ENCODE peak calls at places on chromosomes 4 and X, in seven cellular contexts. U is aorta, K is A549, H is substantia nigra, X is pancreas, B is esophagus squamous epithelium, Y is lung. L is an unnamed sample.
A peak's percentile ranks its signal among the peaks of the same experiment; 100 is the strongest.

GRCh38 chrX:154366666-154367055 is 7.8 kb downstream of the FLNA start:
- DNase-seq in U (no peak), K (no peak), H (peak; percentile 50), X (no peak), B (no peak), Y (no peak), L (no peak)

GRCh38 chrX:43973249-43973672 is at the start of gene NDP:
- DNase-seq in U (peak; percentile 63), K (no peak), H (no peak), X (no peak), B (no peak), Y (no peak), L (no peak)

GRCh38 chrX:69312141-69312670 is 147.0 kb upstream of the PJA1 start:
- DNase-seq in U (no peak), K (no peak), H (no peak), X (no peak), B (no peak), Y (no peak), L (peak; percentile 41)

GRCh38 chr4:14434483-14434882 is 567.8 kb upstream of the CPEB2 start:
- DNase-seq in U (no peak), K (no peak), H (no peak), X (no peak), B (no peak), Y (no peak), L (no peak)

GRCh38 chr4:41321216-41321945 is 64.7 kb downstream of the UCHL1 start:
- DNase-seq in U (no peak), K (no peak), H (no peak), X (no peak), B (no peak), Y (no peak), L (no peak)

GRCh38 chr4:98564847-98565246 is 93.6 kb downstream of the TSPAN5 start:
- DNase-seq in U (no peak), K (no peak), H (peak; percentile 33), X (no peak), B (no peak), Y (no peak), L (no peak)

GRCh38 chrX:134721766-134722532 is 63.7 kb upstream of the PLAC1 start:
- DNase-seq in U (no peak), K (no peak), H (no peak), X (no peak), B (no peak), Y (no peak), L (no peak)

GRCh38 chr4:38734886-38735285 is 47.9 kb downstream of the TLR10 start:
- DNase-seq in U (no peak), K (no peak), H (no peak), X (no peak), B (no peak), Y (no peak), L (no peak)

GRCh38 chrX:23187819-23188218 is 146.8 kb upstream of the PTCHD1 start:
- DNase-seq in U (no peak), K (no peak), H (no peak), X (no peak), B (no peak), Y (no peak), L (no peak)

GRCh38 chr4:175784986-175785525 is 27.0 kb downstream of the GPM6A start:
- DNase-seq in U (no peak), K (no peak), H (no peak), X (no peak), B (no peak), Y (no peak), L (no peak)

GRCh38 chr4:153560918-153561317 is 94.8 kb downstream of the TMEM131L start:
- DNase-seq in U (no peak), K (no peak), H (no peak), X (no peak), B (no peak), Y (no peak), L (no peak)

GRCh38 chr4:131091896-131092295 is 1995.9 kb downstream of the C4orf33 start:
- DNase-seq in U (no peak), K (peak; percentile 45), H (no peak), X (no peak), B (no peak), Y (no peak), L (no peak)

GRCh38 chr4:48380583-48381167 is 39.3 kb downstream of the SLAIN2 start:
- DNase-seq in U (no peak), K (no peak), H (no peak), X (no peak), B (no peak), Y (no peak), L (no peak)

GRCh38 chr4:2961411-2962098 is 1.7 kb downstream of the NOP14 start:
- DNase-seq in U (no peak), K (no peak), H (no peak), X (no peak), B (no peak), Y (no peak), L (no peak)

DNA sequence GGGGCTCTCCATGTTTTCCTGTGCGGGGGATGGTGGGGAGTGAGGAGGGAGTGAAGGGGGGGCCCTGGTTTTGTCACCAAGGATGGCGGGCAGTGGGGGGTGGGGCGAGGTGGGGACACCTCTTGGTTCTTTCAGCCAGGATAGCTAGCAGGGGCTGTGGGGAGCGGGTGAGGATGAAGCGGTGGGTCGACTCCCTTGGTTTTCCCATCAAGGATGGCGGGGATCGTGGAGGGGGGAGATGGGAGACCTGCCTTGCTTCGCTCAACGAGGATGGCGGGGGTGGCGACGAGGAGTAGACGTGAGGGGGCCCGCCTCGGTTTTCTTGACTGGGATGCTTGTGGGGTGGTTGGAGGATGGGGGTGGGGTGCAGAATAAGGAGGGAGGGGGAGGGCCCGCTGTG is 633 bp downstream of the FHL1 start:
- DNase-seq in U (peak; percentile 75), K (no peak), H (no peak), X (no peak), B (no peak), Y (no peak), L (peak; percentile 35)
- H3K27ac ChIP-seq in U (peak overlapping the region; percentile 98), K (peak overlapping the region; percentile 87), H (no peak overlapping the region), X (no peak overlapping the region), B (peak overlapping the region; percentile 90), Y (peak overlapping the region; percentile 98), L (peak overlapping the region; percentile 93)

GRCh38 chr4:53981066-53981465 is 83.3 kb downstream of the CHIC2 start:
- DNase-seq in U (no peak), K (no peak), H (no peak), X (no peak), B (no peak), Y (no peak), L (no peak)

GRCh38 chr4:53987761-53988171 is 76.6 kb downstream of the CHIC2 start:
- DNase-seq in U (no peak), K (peak; percentile 3), H (no peak), X (no peak), B (no peak), Y (no peak), L (no peak)

GRCh38 chr4:53990641-53991040 is 73.8 kb downstream of the CHIC2 start:
- DNase-seq in U (no peak), K (no peak), H (no peak), X (no peak), B (no peak), Y (no peak), L (no peak)

GRCh38 chr4:53981573-53981972 is 82.8 kb downstream of the CHIC2 start:
- DNase-seq in U (no peak), K (no peak), H (no peak), X (no peak), B (no peak), Y (no peak), L (no peak)

GRCh38 chr4:53986062-53986461 is 78.3 kb downstream of the CHIC2 start:
- DNase-seq in U (no peak), K (no peak), H (no peak), X (no peak), B (no peak), Y (no peak), L (no peak)
- H3K27ac ChIP-seq in U (no peak overlapping the region), K (no peak overlapping the region), H (no peak overlapping the region), X (no peak overlapping the region), B (no peak overlapping the region), Y (no peak overlapping the region), L (no peak overlapping the region)

DNA sequence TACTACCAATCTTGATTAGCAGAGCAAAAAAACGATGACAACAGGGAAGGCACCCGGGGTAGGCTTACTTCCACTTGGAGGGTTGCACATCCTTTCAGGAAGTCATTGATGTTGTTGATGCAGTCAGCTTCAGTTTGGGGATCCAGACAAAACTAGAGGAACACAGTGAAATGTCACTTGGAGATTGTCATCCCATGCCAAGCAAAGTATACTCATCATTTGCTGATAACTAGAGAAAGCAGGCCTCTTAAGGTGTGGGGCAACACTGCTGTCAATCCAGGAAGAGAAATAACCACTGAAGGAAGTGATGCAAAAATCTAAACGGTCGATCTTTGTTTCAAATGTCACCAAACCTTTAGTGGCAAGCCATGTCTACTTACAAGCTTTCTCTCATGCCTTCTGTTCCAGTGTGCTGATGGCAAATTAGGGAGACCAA is 1.4 kb downstream of the ARHGEF6 start:
- DNase-seq in U (no peak), K (no peak), H (no peak), X (no peak), B (no peak), Y (no peak), L (no peak)
- H3K27ac ChIP-seq in U (no peak overlapping the region), K (no peak overlapping the region), H (no peak overlapping the region), X (no peak overlapping the region), B (peak overlapping the region; percentile 65), Y (peak overlapping the region; percentile 23), L (peak overlapping the region; percentile 2)

DNA sequence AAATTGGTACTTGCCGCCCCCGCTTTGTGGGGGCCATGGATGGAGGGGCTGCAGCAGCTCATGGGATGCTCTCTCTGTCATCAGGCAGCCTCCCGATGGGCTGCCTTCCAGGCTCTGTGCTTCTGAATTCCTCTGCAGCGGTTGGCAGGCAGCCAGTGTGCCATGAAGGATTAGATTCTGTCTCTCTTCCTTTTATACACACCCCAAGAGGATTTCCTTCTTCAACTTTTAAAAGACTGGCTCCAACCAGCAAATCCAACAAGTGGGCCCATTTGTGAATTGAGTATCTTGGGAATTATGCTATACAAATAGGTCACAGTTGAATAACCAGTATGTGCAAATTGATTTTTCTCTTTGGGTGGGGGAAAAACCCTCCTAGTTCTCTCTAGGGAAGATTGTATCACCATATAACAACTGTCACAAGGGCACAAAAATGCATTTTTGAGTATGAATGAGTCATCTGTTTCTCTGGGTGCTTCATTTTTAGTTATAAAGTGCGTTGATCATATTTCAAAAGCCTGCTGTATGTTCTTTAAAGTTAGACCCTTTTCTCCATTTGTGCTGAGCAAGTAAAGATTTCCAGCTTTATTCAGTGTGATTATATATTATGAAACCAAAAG is 96.8 kb upstream of the FAT1 start:
- DNase-seq in U (no peak), K (no peak), H (no peak), X (no peak), B (no peak), Y (no peak), L (peak; percentile 11)
- H3K27ac ChIP-seq in U (no peak overlapping the region), K (peak overlapping the region; percentile 13), H (no peak overlapping the region), X (no peak overlapping the region), B (no peak overlapping the region), Y (no peak overlapping the region), L (no peak overlapping the region)

L was measured in thyroid gland.